ENCODE peak calls at places on chromosomes 1 and 21, in five cellular contexts. One of them, this sample, is unnamed.
A peak's percentile ranks its signal among the peaks of the same experiment; 100 is the strongest.

GRCh38 chr1:119947468-119947867 is 51.2 kb upstream of the ADAM30 start:
- DNase-seq in spleen: no peak
- DNase-seq in CD8-positive, alpha-beta T cell: no peak
- DNase-seq in GM23338: no peak
- DNase-seq in fibroblast of lung: peak; percentile 94
- DNase-seq in this sample: peak; percentile 86

GRCh38 chr1:117591248-117591647 is 14.6 kb upstream of the TENT5C start:
- DNase-seq in spleen: no peak
- DNase-seq in CD8-positive, alpha-beta T cell: no peak
- DNase-seq in GM23338: no peak
- DNase-seq in fibroblast of lung: no peak
- DNase-seq in this sample: no peak

GRCh38 chr1:25062621-25063255 is 132.7 kb upstream of the RUNX3 start:
- DNase-seq in spleen: peak; percentile 45
- DNase-seq in CD8-positive, alpha-beta T cell: no peak
- DNase-seq in GM23338: no peak
- DNase-seq in fibroblast of lung: no peak
- DNase-seq in this sample: no peak

GRCh38 chr1:160354388-160354985 is 11.3 kb downstream of the NCSTN start:
- DNase-seq in spleen: no peak
- DNase-seq in CD8-positive, alpha-beta T cell: peak; percentile 19
- DNase-seq in GM23338: peak; percentile 73
- DNase-seq in fibroblast of lung: peak; percentile 14
- DNase-seq in this sample: peak; percentile 50

GRCh38 chr1:110039641-110040040 is 5.2 kb downstream of the STRIP1 start:
- DNase-seq in spleen: no peak
- DNase-seq in CD8-positive, alpha-beta T cell: no peak
- DNase-seq in GM23338: no peak
- DNase-seq in fibroblast of lung: no peak
- DNase-seq in this sample: no peak

GRCh38 chr1:160405331-160405877 is 5.0 kb downstream of the VANGL2 start:
- DNase-seq in spleen: no peak
- DNase-seq in CD8-positive, alpha-beta T cell: no peak
- DNase-seq in GM23338: no peak
- DNase-seq in fibroblast of lung: no peak
- DNase-seq in this sample: no peak

GRCh38 chr1:21508580-21509350 is 458 bp upstream of the ALPL start:
- DNase-seq in spleen: peak; percentile 96
- DNase-seq in CD8-positive, alpha-beta T cell: peak; percentile 64
- DNase-seq in GM23338: peak; percentile 97
- DNase-seq in fibroblast of lung: peak; percentile 27
- DNase-seq in this sample: peak; percentile 39

GRCh38 chr1:226100436-226101347 is 38.2 kb downstream of the H3-3A start:
- DNase-seq in spleen: peak; percentile 73
- DNase-seq in CD8-positive, alpha-beta T cell: peak; percentile 53
- DNase-seq in GM23338: peak; percentile 73
- DNase-seq in fibroblast of lung: peak; percentile 55
- DNase-seq in this sample: peak; percentile 73

GRCh38 chr1:228033376-228033775 is 26.6 kb downstream of the WNT3A start:
- DNase-seq in spleen: no peak
- DNase-seq in CD8-positive, alpha-beta T cell: no peak
- DNase-seq in GM23338: no peak
- DNase-seq in fibroblast of lung: no peak
- DNase-seq in this sample: no peak

GRCh38 chr1:38941527-38942019 is at the start of gene RHBDL2:
- DNase-seq in spleen: no peak
- DNase-seq in CD8-positive, alpha-beta T cell: no peak
- DNase-seq in GM23338: peak; percentile 32
- DNase-seq in fibroblast of lung: peak; percentile 61
- DNase-seq in this sample: peak; percentile 65

GRCh38 chr1:199449681-199450080 is 577.8 kb upstream of the NR5A2 start:
- DNase-seq in spleen: no peak
- DNase-seq in CD8-positive, alpha-beta T cell: no peak
- DNase-seq in GM23338: no peak
- DNase-seq in fibroblast of lung: peak; percentile 60
- DNase-seq in this sample: no peak

GRCh38 chr1:150560576-150560975 is 11.4 kb downstream of the ADAMTSL4 start:
- DNase-seq in spleen: peak; percentile 75
- DNase-seq in CD8-positive, alpha-beta T cell: peak; percentile 13
- DNase-seq in GM23338: peak; percentile 15
- DNase-seq in fibroblast of lung: no peak
- DNase-seq in this sample: no peak

GRCh38 chr1:212077028-212077427 is 41.5 kb downstream of the DTL start:
- DNase-seq in spleen: no peak
- DNase-seq in CD8-positive, alpha-beta T cell: no peak
- DNase-seq in GM23338: no peak
- DNase-seq in fibroblast of lung: peak; percentile 13
- DNase-seq in this sample: no peak

GRCh38 chr1:155207578-155208405 is at the start of gene THBS3:
- DNase-seq in spleen: peak; percentile 79
- DNase-seq in CD8-positive, alpha-beta T cell: no peak
- DNase-seq in GM23338: peak; percentile 61
- DNase-seq in fibroblast of lung: peak; percentile 57
- DNase-seq in this sample: peak; percentile 46

GRCh38 chr1:199851453-199851852 is 176.1 kb upstream of the NR5A2 start:
- DNase-seq in spleen: no peak
- DNase-seq in CD8-positive, alpha-beta T cell: no peak
- DNase-seq in GM23338: no peak
- DNase-seq in fibroblast of lung: no peak
- DNase-seq in this sample: no peak

GRCh38 chr1:2863149-2863963 is 61.9 kb upstream of the TTC34 start:
- DNase-seq in spleen: no peak
- DNase-seq in CD8-positive, alpha-beta T cell: no peak
- DNase-seq in GM23338: no peak
- DNase-seq in fibroblast of lung: no peak
- DNase-seq in this sample: no peak

GRCh38 chr1:205072286-205072685 is 12.0 kb downstream of the TMEM81 start:
- DNase-seq in spleen: no peak
- DNase-seq in CD8-positive, alpha-beta T cell: no peak
- DNase-seq in GM23338: no peak
- DNase-seq in fibroblast of lung: no peak
- DNase-seq in this sample: no peak
- H3K4me3 ChIP-seq in spleen: no peak overlapping the region
- H3K4me3 ChIP-seq in CD8-positive, alpha-beta T cell: no peak overlapping the region
- H3K4me3 ChIP-seq in GM23338: no peak overlapping the region
- H3K4me3 ChIP-seq in fibroblast of lung: no peak overlapping the region
- H3K4me3 ChIP-seq in this sample: no peak overlapping the region

GRCh38 chr1:196897158-196897828 is 9.4 kb downstream of the CFHR4 start:
- DNase-seq in spleen: no peak
- DNase-seq in CD8-positive, alpha-beta T cell: no peak
- DNase-seq in GM23338: peak; percentile 74
- DNase-seq in fibroblast of lung: no peak
- DNase-seq in this sample: no peak
- H3K4me3 ChIP-seq in spleen: no peak overlapping the region
- H3K4me3 ChIP-seq in CD8-positive, alpha-beta T cell: no peak overlapping the region
- H3K4me3 ChIP-seq in GM23338: peak overlapping the region; percentile 63
- H3K4me3 ChIP-seq in fibroblast of lung: peak overlapping the region; percentile 33
- H3K4me3 ChIP-seq in this sample: peak overlapping the region; percentile 15

DNA sequence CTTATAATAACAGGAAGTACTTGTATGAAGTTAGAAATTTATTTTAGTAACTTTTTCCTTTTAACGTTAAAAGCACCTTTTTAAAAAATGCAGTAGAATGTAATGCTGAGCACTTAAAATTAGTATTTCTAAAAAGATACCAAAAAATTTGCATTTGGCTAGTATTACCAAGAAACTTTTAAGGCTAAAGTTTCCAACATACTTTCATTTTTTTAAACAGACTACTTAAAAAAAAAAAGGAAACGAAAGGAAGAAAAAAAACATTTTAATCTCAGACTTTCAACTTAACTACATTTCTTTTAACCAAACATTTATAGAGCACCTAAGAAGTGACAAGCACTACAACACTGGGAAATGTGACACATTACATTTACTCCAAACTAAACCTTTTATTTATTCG is 2.8 kb downstream of the ARID4B start:
- DNase-seq in spleen: no peak
- DNase-seq in CD8-positive, alpha-beta T cell: no peak
- DNase-seq in GM23338: no peak
- DNase-seq in fibroblast of lung: no peak
- DNase-seq in this sample: no peak
- H3K4me3 ChIP-seq in spleen: no peak overlapping the region
- H3K4me3 ChIP-seq in CD8-positive, alpha-beta T cell: peak overlapping the region; percentile 30
- H3K4me3 ChIP-seq in GM23338: peak overlapping the region; percentile 80
- H3K4me3 ChIP-seq in fibroblast of lung: peak overlapping the region; percentile 88
- H3K4me3 ChIP-seq in this sample: peak overlapping the region; percentile 94

DNA sequence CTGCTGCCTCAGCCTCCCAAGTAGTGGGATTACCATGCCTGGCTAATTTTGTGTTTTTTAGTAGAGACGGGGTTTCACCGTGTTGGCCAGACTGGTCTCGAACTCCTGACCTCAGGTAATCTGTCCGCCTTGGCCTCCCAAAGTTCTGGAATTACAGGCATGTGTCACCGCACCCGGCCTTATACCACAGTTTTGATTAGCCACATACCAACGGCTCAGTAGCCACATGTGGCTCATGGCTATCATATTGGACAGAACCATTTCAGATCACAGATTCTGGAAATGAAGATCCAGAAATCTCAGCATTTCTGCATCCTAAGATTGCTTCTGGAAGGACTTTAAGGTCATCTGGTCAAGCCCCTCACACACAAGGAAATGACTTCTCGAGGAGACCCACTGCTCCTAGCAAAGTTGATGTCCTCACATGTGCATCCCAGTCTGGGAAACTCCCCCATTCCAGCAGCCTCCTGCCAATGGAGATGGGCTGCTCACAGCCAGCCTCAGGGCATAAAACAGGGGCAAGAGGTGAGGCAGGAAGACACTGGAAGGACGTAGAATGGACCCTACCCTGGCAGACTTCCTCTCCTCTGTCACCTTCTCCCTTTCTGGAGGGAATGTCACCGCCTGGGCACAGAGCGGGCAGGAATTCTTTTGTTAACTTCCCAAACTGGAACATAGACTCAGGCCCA is 17.5 kb upstream of the CITED4 start:
- DNase-seq in spleen: no peak
- DNase-seq in CD8-positive, alpha-beta T cell: no peak
- DNase-seq in GM23338: no peak
- DNase-seq in fibroblast of lung: peak; percentile 55
- DNase-seq in this sample: no peak
- H3K4me3 ChIP-seq in spleen: no peak overlapping the region
- H3K4me3 ChIP-seq in CD8-positive, alpha-beta T cell: no peak overlapping the region
- H3K4me3 ChIP-seq in GM23338: no peak overlapping the region
- H3K4me3 ChIP-seq in fibroblast of lung: no peak overlapping the region
- H3K4me3 ChIP-seq in this sample: no peak overlapping the region

DNA sequence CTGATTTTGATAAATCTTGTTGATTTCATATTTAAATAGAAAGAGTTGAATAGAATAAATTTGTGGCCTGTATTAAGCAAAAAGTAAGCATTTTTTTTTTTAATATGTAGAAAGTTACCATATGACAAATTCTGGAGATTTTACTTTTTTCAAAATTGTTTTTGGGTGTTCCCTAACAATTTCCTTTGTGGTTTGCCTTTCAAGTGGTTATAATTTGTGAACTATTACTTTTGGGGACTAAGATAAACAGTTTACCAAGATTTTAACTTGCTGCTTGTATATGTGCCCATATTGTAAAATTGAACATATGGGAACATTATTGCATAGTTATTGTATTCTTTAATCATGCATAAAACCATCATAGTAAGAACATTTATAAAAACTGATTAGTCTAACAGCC is 34.6 kb downstream of the SLC30A7 start:
- DNase-seq in spleen: no peak
- DNase-seq in CD8-positive, alpha-beta T cell: no peak
- DNase-seq in GM23338: no peak
- DNase-seq in fibroblast of lung: no peak
- DNase-seq in this sample: no peak
- H3K4me3 ChIP-seq in spleen: no peak overlapping the region
- H3K4me3 ChIP-seq in CD8-positive, alpha-beta T cell: no peak overlapping the region
- H3K4me3 ChIP-seq in GM23338: no peak overlapping the region
- H3K4me3 ChIP-seq in fibroblast of lung: no peak overlapping the region
- H3K4me3 ChIP-seq in this sample: no peak overlapping the region

GRCh38 chr21:34524671-34525601 is 12.9 kb upstream of the KCNE1 start:
- DNase-seq in spleen: no peak
- DNase-seq in CD8-positive, alpha-beta T cell: no peak
- DNase-seq in GM23338: peak; percentile 81
- DNase-seq in fibroblast of lung: peak; percentile 85
- DNase-seq in this sample: peak; percentile 61
- H3K4me3 ChIP-seq in spleen: no peak overlapping the region
- H3K4me3 ChIP-seq in CD8-positive, alpha-beta T cell: no peak overlapping the region
- H3K4me3 ChIP-seq in GM23338: peak overlapping the region; percentile 29
- H3K4me3 ChIP-seq in fibroblast of lung: peak overlapping the region; percentile 61
- H3K4me3 ChIP-seq in this sample: peak overlapping the region; percentile 65

DNA sequence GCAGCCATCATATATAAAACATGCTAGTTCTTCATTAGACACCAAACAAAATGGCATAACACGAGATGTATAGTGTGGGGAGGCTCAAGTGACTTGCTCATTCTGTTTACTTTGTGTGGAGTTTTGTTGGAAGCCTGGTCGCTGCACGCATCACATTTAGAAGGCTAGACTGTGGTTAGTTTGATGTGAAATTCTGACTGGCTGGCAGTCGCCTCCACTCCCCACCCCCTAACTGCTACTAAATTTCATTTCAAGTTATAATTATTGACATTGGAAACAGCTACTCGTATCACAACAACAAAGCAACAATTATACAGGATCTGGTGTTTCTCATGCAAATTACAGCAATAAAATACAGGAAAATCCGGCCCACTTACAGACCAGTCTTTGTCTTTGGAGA is 356.1 kb downstream of the LMO4 start:
- DNase-seq in spleen: no peak
- DNase-seq in CD8-positive, alpha-beta T cell: no peak
- DNase-seq in GM23338: peak; percentile 11
- DNase-seq in fibroblast of lung: peak; percentile 79
- DNase-seq in this sample: peak; percentile 64
- H3K4me3 ChIP-seq in spleen: peak overlapping the region; percentile 13
- H3K4me3 ChIP-seq in CD8-positive, alpha-beta T cell: no peak overlapping the region
- H3K4me3 ChIP-seq in GM23338: peak overlapping the region; percentile 42
- H3K4me3 ChIP-seq in fibroblast of lung: peak overlapping the region; percentile 59
- H3K4me3 ChIP-seq in this sample: peak overlapping the region; percentile 56

GRCh38 chr1:10778640-10779039 is 17.8 kb downstream of the CASZ1 start:
- DNase-seq in spleen: peak; percentile 40
- DNase-seq in CD8-positive, alpha-beta T cell: no peak
- DNase-seq in GM23338: no peak
- DNase-seq in fibroblast of lung: no peak
- DNase-seq in this sample: no peak
- H3K4me3 ChIP-seq in spleen: no peak overlapping the region
- H3K4me3 ChIP-seq in CD8-positive, alpha-beta T cell: no peak overlapping the region
- H3K4me3 ChIP-seq in GM23338: no peak overlapping the region
- H3K4me3 ChIP-seq in fibroblast of lung: no peak overlapping the region
- H3K4me3 ChIP-seq in this sample: no peak overlapping the region

DNA sequence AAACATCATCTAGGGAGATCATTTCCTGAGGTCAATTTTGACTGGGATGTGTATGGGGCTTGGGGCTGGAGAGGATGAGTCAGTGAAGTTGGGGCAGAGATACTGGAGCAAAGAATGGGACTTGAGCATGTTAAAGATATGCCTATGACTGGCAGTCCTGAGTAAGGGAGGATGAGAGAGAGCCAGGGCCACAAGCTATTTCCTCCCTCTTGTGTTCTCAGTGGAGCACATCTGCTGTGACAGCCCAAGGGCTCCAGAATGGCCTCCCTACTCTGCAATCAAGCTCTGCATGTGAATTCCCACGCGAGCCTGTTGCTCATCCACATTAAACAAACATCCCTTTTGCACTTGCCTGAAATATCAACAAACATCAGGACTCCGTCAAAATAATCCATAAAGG is 9.3 kb downstream of the ADCY10 start:
- DNase-seq in spleen: no peak
- DNase-seq in CD8-positive, alpha-beta T cell: no peak
- DNase-seq in GM23338: no peak
- DNase-seq in fibroblast of lung: peak; percentile 81
- DNase-seq in this sample: peak; percentile 53
- H3K4me3 ChIP-seq in spleen: no peak overlapping the region
- H3K4me3 ChIP-seq in CD8-positive, alpha-beta T cell: no peak overlapping the region
- H3K4me3 ChIP-seq in GM23338: no peak overlapping the region
- H3K4me3 ChIP-seq in fibroblast of lung: no peak overlapping the region
- H3K4me3 ChIP-seq in this sample: no peak overlapping the region

This sample was measured in fibroblast of pulmonary artery.